ENCODE peak calls at places on chromosomes 6 and 20, in seven cellular contexts. T is CD4-positive, CD25-positive, alpha-beta regulatory T cell; O is SK-N-SH; U is fibroblast of lung; Q is neuronal stem cell; S is ovary; R is lung. W is an unnamed sample. For H3K4me1, the result is how much of the 10 kb centered on the place peaks cover.

GRCh38 chr6:53704700-53705099 is 39.1 kb upstream of the KLHL31 start:
- DNase-seq in O (no peak), Q (no peak), U (no peak), R (no peak), T (no peak), S (no peak), W (no peak)

GRCh38 chr6:71533939-71534379 is 245.3 kb downstream of the OGFRL1 start:
- DNase-seq in U (peak), S (no peak), O (peak), R (no peak), Q (no peak), T (no peak), W (no peak)

GRCh38 chr6:11824986-11825385 is 46.4 kb upstream of the ADTRP start:
- DNase-seq in T (no peak), U (no peak), Q (no peak), O (no peak), S (no peak), R (no peak), W (peak)

GRCh38 chr6:170056329-170056728 is 234.5 kb downstream of the DLL1 start:
- DNase-seq in R (no peak), Q (no peak), U (no peak), T (no peak), S (peak), O (no peak), W (no peak)

GRCh38 chr6:38715016-38715809 is at the start of gene DNAH8:
- DNase-seq in T (no peak), O (peak), R (no peak), Q (no peak), U (no peak), S (no peak), W (peak)

GRCh38 chr20:53570446-53571276 is 23.0 kb downstream of the ZNF217 start:
- DNase-seq in U (no peak), T (no peak), Q (no peak), S (peak), R (no peak), O (no peak), W (peak)

GRCh38 chr6:133977983-133978895 is 25.2 kb downstream of the TBPL1 start:
- DNase-seq in T (no peak), Q (no peak), U (peak), R (no peak), O (peak), S (no peak), W (peak)

GRCh38 chr20:4546342-4546741 is 175.4 kb upstream of the PRND start:
- DNase-seq in T (no peak), Q (no peak), R (no peak), U (no peak), S (no peak), O (no peak), W (no peak)

GRCh38 chr6:11423072-11423471 is 114.5 kb upstream of the TMEM170B start:
- DNase-seq in T (no peak), Q (no peak), R (no peak), S (no peak), U (no peak), O (no peak), W (no peak)

GRCh38 chr6:168113226-168113625 is 34.2 kb upstream of the FRMD1 start:
- DNase-seq in Q (no peak), S (no peak), R (no peak), O (no peak), U (no peak), T (no peak), W (no peak)

GRCh38 chr20:46456255-46457028 is 50.0 kb upstream of the ELMO2 start:
- DNase-seq in T (no peak), O (no peak), Q (no peak), R (no peak), S (no peak), U (no peak), W (no peak)

GRCh38 chr6:44263357-44264100 is 1.8 kb downstream of the NFKBIE start:
- DNase-seq in S (no peak), U (no peak), R (no peak), T (peak), O (no peak), Q (no peak), W (peak)

GRCh38 chr6:104281370-104281769 is 578.3 kb downstream of the HACE1 start:
- DNase-seq in O (no peak), T (no peak), Q (no peak), U (no peak), R (no peak), S (no peak), W (no peak)

GRCh38 chr6:23301546-23301945 is 732.2 kb downstream of the HDGFL1 start:
- DNase-seq in U (no peak), R (no peak), T (no peak), Q (no peak), S (no peak), O (no peak), W (no peak)

GRCh38 chr6:99662616-99663015 is 56.0 kb downstream of the PRDM13 start:
- DNase-seq in O (no peak), S (no peak), R (no peak), Q (no peak), U (no peak), T (no peak), W (no peak)

GRCh38 chr6:87710090-87710489 is 8.1 kb upstream of the AKIRIN2 start:
- DNase-seq in S (no peak), R (no peak), Q (no peak), U (no peak), T (no peak), O (no peak), W (no peak)

GRCh38 chr20:62120990-62121775 is 1.1 kb upstream of the LSM14B start:
- DNase-seq in U (peak), Q (no peak), S (no peak), R (no peak), O (no peak), T (no peak), W (no peak)

GRCh38 chr6:137589067-137589848 is 95.1 kb upstream of the OLIG3 start:
- DNase-seq in Q (no peak), U (peak), R (no peak), S (no peak), T (peak), O (peak), W (peak)

GRCh38 chr20:47790032-47790965 is 5.0 kb upstream of the SULF2 start:
- DNase-seq in O (peak), S (no peak), U (peak), Q (no peak), R (no peak), T (no peak), W (no peak)

GRCh38 chr20:17835240-17835940 is 133.2 kb downstream of the SNX5 start:
- DNase-seq in T (no peak), U (peak), S (peak), R (no peak), O (no peak), Q (no peak), W (peak)

GRCh38 chr6:35694462-35694861 is 5.7 kb upstream of the FKBP5 start:
- DNase-seq in S (no peak), Q (no peak), U (peak), R (no peak), T (no peak), O (no peak), W (no peak)

GRCh38 chr6:82337688-82338257 is 25.8 kb upstream of the TPBG start:
- DNase-seq in S (no peak), T (no peak), O (no peak), R (no peak), U (no peak), Q (no peak), W (no peak)

GRCh38 chr20:32114305-32114960 is 4.9 kb downstream of the TM9SF4 start:
- DNase-seq in S (no peak), O (peak), Q (no peak), T (no peak), U (no peak), R (no peak), W (no peak)

GRCh38 chr6:100175814-100176275 is 181.8 kb upstream of the MCHR2 start:
- DNase-seq in Q (no peak), U (peak), S (no peak), R (peak), O (no peak), T (no peak), W (no peak)

GRCh38 chr20:12383770-12384304 is 466.1 kb downstream of the BTBD3 start:
- DNase-seq in U (peak), R (no peak), O (no peak), S (no peak), T (no peak), Q (no peak), W (peak)

GRCh38 chr6:16832721-16833120 is 71.5 kb upstream of the ATXN1 start:
- DNase-seq in Q (no peak), U (no peak), T (no peak), S (no peak), R (no peak), O (no peak), W (no peak)

GRCh38 chr6:106103728-106104109 is 17.6 kb downstream of the PRDM1 start:
- DNase-seq in Q (no peak), T (peak), U (no peak), O (no peak), R (no peak), S (no peak), W (no peak)

GRCh38 chr20:41158082-41158625 is 20.8 kb downstream of the PLCG1 start:
- DNase-seq in U (no peak), Q (no peak), R (no peak), O (no peak), S (no peak), T (no peak), W (no peak)

GRCh38 chr20:41159547-41159946 is 22.2 kb downstream of the PLCG1 start:
- DNase-seq in Q (no peak), R (no peak), O (no peak), U (no peak), S (no peak), T (no peak), W (no peak)

GRCh38 chr20:41162396-41162795 is 25.1 kb downstream of the PLCG1 start:
- DNase-seq in R (no peak), S (no peak), Q (no peak), U (no peak), O (no peak), T (no peak), W (no peak)

GRCh38 chr20:41161886-41162285 is 24.5 kb downstream of the PLCG1 start:
- DNase-seq in R (no peak), U (no peak), T (no peak), Q (no peak), O (no peak), S (no peak), W (no peak)

DNA sequence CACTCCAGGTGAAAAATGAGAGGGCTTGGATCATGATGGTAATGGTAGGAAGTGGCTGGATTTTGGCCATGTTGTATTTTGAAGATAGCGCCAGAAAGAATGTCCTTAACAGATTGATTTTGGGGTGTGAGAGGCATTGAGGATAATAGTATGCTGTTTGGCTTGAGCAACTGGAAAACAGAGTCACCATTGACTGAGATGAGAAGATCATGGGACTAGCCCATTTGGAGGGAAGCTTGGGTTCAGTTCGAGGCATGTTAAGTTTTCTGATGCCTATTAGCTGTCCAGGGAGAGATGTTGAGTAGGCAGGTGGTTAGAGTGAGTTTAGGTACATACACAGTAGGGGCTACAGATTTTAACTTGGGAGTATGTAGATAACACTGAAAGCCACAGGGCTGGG is 23.3 kb downstream of the PLCG1 start:
- DNase-seq in R (no peak), T (no peak), S (no peak), U (no peak), Q (no peak), O (no peak), W (no peak)
- H3K4me1 ChIP-seq in R (under half), T (half or more), S (under half), U (under half), Q (under half), O (under half), W (under half)

GRCh38 chr6:135146160-135146920 is 34.8 kb upstream of the MYB start:
- DNase-seq in Q (no peak), T (no peak), U (no peak), R (no peak), O (no peak), S (no peak), W (no peak)

GRCh38 chr6:135147637-135148592 is 33.2 kb upstream of the MYB start:
- DNase-seq in T (no peak), U (peak), O (no peak), R (no peak), S (no peak), Q (no peak), W (no peak)

GRCh38 chr6:135141728-135142127 is 39.4 kb upstream of the MYB start:
- DNase-seq in U (no peak), T (no peak), S (no peak), Q (no peak), R (no peak), O (no peak), W (no peak)

GRCh38 chr6:135145509-135145865 is 35.6 kb upstream of the MYB start:
- DNase-seq in R (no peak), S (no peak), U (no peak), Q (no peak), O (no peak), T (no peak), W (peak)

GRCh38 chr6:135144678-135145508 is 36.2 kb upstream of the MYB start:
- DNase-seq in Q (no peak), U (peak), S (no peak), R (no peak), O (peak), T (no peak), W (peak)
- H3K4me3 ChIP-seq in Q (no peak), U (no peak), S (no peak), R (no peak), O (no peak), T (peak), W (no peak)

DNA sequence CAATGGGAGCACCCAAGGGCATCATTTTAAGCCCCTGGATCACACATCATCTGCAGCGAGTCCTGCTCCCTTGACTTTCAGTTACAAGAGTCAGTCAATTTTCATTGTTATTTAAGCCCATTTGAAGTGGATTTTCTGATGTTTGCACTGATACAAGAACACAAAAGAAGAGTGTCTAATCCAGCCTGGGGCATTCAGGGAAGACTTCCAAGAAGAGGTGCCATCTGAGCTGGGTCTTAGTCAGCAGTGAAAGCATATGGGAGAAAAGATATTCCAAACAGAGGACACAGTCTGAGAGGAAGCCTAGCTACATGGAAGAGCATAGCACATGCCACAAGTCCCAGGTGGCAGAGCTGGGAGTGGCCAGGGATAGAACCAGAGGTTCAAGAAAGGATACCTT is 10.4 kb upstream of the FOXP4 start:
- DNase-seq in S (no peak), Q (no peak), O (no peak), U (no peak), R (no peak), T (no peak), W (no peak)
- H3K4me1 ChIP-seq in S (under half), Q (under half), O (under half), U (under half), R (under half), T (under half), W (under half)

DNA sequence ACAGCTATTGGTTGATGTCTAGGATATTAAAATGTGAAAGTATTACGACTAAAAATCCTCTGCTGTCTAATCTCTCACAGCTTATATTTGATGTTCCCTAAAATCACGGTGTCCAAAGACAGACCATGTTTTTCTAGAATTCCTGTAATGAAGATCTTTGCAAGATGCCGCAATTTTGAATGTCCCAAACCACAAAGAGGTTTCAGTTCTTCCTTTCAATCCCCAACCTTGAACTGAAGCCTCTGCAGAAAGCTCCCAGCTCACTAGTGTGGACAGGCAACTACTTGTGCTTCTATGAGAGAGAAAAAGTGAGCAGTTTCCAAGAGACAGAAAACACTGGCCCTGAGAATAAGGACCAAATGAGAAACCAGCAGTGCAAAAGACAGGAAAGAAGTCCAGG is 370.1 kb downstream of the FOXA2 start:
- DNase-seq in T (no peak), O (no peak), Q (no peak), S (no peak), R (no peak), U (no peak), W (no peak)
- H3K4me3 ChIP-seq in T (no peak), O (no peak), Q (no peak), S (no peak), R (no peak), U (no peak), W (no peak)

GRCh38 chr20:44954198-44954597 is 6.0 kb downstream of the TOMM34 start:
- DNase-seq in R (no peak), U (no peak), Q (no peak), T (no peak), S (no peak), O (no peak), W (no peak)
- H3K4me1 ChIP-seq in R (under half), U (under half), Q (under half), T (under half), S (under half), O (under half), W (under half)

GRCh38 chr6:117483004-117483644 is 650 bp downstream of the DCBLD1 start:
- DNase-seq in Q (peak), T (no peak), R (peak), O (peak), U (peak), S (peak), W (peak)
- H3K4me3 ChIP-seq in Q (peak), T (peak), R (peak), O (peak), U (peak), S (peak), W (peak)

W was measured in cardiac muscle cell.